ENCODE peak calls at places on chromosomes 1 and 21, in four cellular contexts. X is HepG2, B is H1, S is GM12891. W is an unnamed sample.

GRCh38 chr1:109091196-109092193 is 931 bp downstream of the TMEM167B start:
- DNase-seq in X (peak), B (no peak), S (no peak), W (no peak)

GRCh38 chr1:32307313-32307712 is 15.4 kb downstream of the HDAC1 start:
- DNase-seq in X (no peak), B (no peak), S (no peak), W (no peak)

GRCh38 chr1:214386747-214387146 is 105.8 kb downstream of the SMYD2 start:
- DNase-seq in X (no peak), B (no peak), S (no peak), W (no peak)

GRCh38 chr1:2543543-2544092 is 12.6 kb upstream of the TNFRSF14 start:
- DNase-seq in X (no peak), B (no peak), S (no peak), W (no peak)

GRCh38 chr1:167689569-167689925 is 32.2 kb upstream of the MPZL1 start:
- DNase-seq in X (peak), B (no peak), S (no peak), W (no peak)

GRCh38 chr1:10573446-10573845 is 98.7 kb downstream of the PEX14 start:
- DNase-seq in X (no peak), B (no peak), S (no peak), W (no peak)

GRCh38 chr21:36478207-36478701 is 1.7 kb downstream of the CLDN14 start:
- DNase-seq in X (no peak), B (no peak), S (no peak), W (no peak)

GRCh38 chr1:223201967-223202366 is 58.9 kb upstream of the TLR5 start:
- DNase-seq in X (no peak), B (no peak), S (no peak), W (no peak)

GRCh38 chr1:94620345-94621031 is 78.9 kb upstream of the F3 start:
- DNase-seq in X (no peak), B (no peak), S (no peak), W (no peak)

GRCh38 chr1:162629651-162630050 is 2.6 kb upstream of the DDR2 start:
- DNase-seq in X (no peak), B (no peak), S (no peak), W (no peak)

GRCh38 chr1:114122891-114123621 is 30.6 kb downstream of the SYT6 start:
- DNase-seq in X (no peak), B (no peak), S (no peak), W (no peak)

GRCh38 chr1:180299486-180300246 is 69.6 kb downstream of the LHX4 start:
- DNase-seq in X (no peak), B (no peak), S (no peak), W (no peak)

GRCh38 chr1:184062640-184063280 is 11.2 kb downstream of the TSEN15 start:
- DNase-seq in X (no peak), B (no peak), S (no peak), W (no peak)

GRCh38 chr1:2327841-2328240 is 63.5 kb downstream of the MORN1 start:
- DNase-seq in X (no peak), B (no peak), S (no peak), W (no peak)

GRCh38 chr1:158396646-158397045 is 2.6 kb downstream of the OR10T2 start:
- DNase-seq in X (no peak), B (no peak), S (no peak), W (no peak)

GRCh38 chr1:119767486-119767885 is 1.2 kb downstream of the HMGCS2 start:
- DNase-seq in X (no peak), B (no peak), S (no peak), W (no peak)

GRCh38 chr1:103525114-103525606 is 339 bp upstream of the RNPC3 start:
- DNase-seq in X (peak), B (no peak), S (no peak), W (peak)

GRCh38 chr1:30404341-30404740 is 319.0 kb downstream of the MATN1 start:
- DNase-seq in X (no peak), B (no peak), S (no peak), W (no peak)

GRCh38 chr1:232594768-232595698 is 34.9 kb downstream of the SIPA1L2 start:
- DNase-seq in X (no peak), B (no peak), S (no peak), W (no peak)

DNA sequence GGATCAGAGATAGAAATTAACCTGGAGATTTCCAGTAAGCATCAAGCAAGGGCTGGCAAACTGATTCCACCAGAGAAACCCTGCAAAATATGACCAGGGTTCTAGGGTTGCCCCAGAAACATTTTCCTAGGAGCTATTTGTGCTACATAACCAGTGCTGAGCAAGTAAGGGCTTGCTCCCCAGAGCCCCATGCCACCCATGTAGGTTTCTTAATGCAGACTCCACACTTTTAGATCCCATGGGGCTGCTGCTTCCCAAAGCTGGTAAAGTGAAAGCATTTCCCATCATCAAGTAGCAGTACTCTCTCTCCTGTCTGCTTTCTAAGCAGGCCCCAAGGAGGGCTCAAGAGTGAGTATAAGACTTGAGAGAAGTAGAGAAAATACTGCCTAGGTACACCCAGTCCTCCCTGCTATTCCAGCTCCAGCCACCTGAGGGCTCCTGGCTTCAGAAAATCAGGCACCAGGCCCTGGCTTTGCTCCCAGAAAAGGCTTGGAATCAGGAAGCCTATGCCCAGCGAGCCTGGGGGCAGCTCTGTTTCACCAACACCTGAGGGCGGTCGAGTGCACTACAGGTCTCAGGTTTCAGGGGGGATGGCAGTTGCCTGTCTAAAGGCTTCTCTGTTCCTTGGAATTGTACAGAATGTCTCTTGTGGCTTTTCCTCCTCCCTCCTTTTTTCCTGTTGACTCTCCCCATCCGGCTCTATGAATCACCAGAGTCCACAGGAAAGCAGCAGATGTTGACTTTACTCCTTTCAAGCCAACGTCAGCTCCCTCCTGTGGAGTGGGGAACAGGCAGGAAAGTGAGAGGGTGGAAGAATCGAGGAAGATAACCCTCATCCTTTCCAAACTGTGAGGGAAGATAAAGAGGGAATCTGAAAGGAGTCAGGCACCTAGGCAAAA is 6.2 kb upstream of the ANKRD35 start:
- DNase-seq in X (peak), B (peak), S (peak), W (no peak)
- TF ChIP-seq POLR2A in X (no peak), B (no peak), S (no peak), W (no peak)

DNA sequence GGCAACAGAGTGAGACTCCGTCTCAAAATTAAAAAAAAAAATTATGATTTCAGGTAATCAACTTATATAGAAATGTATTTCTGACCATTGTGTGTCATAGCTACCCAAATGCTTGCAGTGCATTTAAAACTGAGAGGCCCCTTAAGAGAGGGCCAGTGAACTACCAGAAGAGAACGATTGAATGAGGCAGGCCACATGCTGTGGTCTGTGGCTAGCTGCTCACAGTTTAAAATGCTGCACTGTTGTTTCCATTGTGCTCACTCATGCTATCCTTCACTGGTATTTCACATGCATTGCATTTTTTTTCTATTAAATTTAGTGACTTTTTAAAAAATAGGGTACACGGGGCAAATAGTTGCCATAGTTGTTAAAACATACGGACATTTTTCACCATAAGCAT is 26.0 kb downstream of the CHML start:
- DNase-seq in X (no peak), B (no peak), S (no peak), W (no peak)
- TF ChIP-seq TAF1 in X (no peak), B (no peak), S (no peak), W (no peak)

GRCh38 chr21:45640001-45640887 is 3.3 kb upstream of the PCBP3 start:
- DNase-seq in X (no peak), B (no peak), S (no peak), W (no peak)
- TF ChIP-seq POLR2A in X (no peak), B (no peak), S (no peak), W (no peak)

DNA sequence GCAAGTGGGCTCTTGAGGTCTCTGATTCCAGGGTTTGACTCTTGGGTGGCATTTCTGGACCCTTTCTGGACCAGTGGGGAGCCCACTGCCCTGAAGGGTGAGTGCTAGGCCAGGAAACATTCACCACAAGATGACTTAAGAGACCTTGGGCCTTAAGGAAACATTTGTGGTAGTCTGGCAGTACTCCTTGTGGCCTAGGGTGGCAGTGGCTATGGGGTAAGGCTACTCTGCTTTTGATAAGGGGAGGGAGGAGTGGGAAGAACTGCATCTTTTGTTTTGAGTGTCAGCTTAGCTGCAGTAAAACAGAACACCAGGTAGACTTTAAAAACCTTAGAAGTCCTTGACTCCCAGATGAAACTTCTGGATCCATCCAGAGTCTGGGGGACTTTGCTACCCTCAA is 529.3 kb upstream of the LRRC7 start:
- DNase-seq in X (no peak), B (no peak), S (no peak), W (no peak)
- TF ChIP-seq TAF1 in X (no peak), B (no peak), S (no peak), W (no peak)

GRCh38 chr1:164558461-164559341 is at the start of gene PBX1:
- DNase-seq in X (peak), B (peak), S (peak), W (peak)
- TF ChIP-seq POLR2A in X (no peak), B (no peak), S (no peak), W (no peak)

DNA sequence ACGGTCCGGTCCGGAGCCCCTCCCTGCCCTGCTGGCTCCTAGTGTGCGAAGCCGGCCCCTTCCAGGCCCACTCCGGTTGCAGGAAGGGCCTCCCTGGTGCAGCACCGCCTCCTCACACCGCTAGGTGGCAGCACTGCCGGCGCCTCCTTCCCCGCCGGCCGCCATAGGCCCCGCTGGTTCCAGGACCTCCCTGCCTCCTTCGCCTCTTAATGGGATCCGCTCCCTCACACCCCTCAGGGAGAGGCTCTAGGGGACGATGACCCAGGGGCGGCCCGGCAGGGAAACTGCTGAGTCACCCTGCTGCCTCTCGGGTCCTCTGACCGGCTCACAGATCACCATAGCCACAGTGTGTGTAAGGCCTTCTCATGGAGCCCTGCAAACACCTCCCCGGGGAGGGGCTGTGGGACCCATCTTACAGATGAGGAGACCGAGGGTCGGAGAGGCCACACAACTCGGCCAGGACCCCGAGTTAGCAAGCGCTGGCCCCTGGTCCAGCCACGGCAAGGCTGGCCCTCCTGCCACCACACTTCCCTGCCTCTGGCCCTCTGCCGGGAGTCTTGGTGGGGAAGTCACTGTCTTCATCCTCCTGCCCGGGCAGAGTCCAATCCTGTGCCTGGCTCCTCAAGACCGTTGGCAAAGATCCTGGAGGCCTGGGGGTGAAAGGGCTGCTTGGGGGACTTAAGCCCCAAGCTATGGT is 1.6 kb upstream of the AJAP1 start:
- DNase-seq in X (peak), B (no peak), S (peak), W (peak)
- TF ChIP-seq TAF1 in X (no peak), B (no peak), S (no peak), W (no peak)

DNA sequence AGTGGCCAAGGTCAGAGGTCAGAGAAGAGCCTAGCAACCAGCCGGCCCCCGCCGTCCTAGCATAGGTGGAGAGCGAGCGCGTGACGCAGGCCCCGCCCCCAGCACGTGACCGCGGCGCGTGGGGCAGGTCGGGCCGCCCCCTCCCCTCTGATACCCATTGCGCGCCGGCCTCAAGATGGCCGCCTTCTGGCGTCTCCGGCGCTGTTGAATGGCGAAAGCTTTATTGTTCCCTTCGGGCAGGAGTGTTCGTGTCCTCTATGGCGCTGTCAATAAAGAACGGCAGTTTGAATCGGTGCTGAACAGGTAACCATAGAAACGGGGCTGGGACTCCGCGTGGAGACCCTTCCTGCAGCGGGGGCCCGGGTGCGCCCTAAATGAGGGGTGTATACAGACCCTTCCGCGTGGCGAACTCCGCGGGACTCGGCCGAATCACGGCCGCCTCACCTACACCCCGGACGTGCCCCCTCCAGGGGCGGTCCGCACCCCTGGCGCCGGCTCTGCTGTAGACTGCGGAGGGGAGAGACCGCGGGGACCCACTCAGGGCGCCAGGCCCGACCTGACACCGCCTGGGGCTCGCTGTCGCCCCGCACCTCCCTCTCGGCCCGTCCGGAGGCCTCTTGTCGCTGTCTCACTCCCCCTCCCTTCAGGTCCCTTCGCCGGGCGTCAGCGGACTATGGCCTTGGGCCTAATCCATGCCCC is at the start of gene ZBTB40:
- DNase-seq in X (peak), B (peak), S (peak), W (peak)
- TF ChIP-seq POLR2A in X (peak), B (no peak), S (peak), W (peak)

DNA sequence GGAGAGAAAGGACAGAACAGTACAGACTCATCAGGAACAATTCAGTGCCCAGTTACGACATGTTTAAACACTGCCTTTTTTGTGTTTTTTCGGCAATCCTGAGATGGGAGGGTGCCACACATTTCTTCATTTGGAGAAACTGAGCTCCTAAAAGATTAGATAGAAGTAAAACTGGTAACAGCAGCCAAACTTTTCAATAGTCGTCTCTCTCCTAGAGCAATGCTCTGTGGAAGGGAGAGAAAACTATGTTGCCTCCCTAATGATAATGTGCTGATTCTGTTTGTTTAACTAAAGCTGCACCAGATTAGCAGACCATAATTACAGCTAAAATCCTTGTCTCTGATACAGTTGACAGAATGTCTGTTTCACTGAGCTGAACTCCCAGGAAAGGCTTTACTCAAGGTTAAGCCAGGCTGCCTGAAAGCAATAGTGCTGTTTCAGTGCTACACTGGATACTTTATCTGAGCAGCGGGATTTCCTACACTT is 76.2 kb upstream of the CXADR start:
- DNase-seq in X (peak), B (no peak), S (no peak), W (no peak)
- TF ChIP-seq TAF1 in X (no peak), B (no peak), S (no peak), W (no peak)

GRCh38 chr1:247639381-247639981 is 34.1 kb downstream of the OR2G3 start:
- DNase-seq in X (no peak), B (peak), S (no peak), W (no peak)
- TF ChIP-seq POLR2A in X (no peak), B (no peak), S (no peak), W (no peak)

GRCh38 chr21:27570306-27570868 is 603.5 kb upstream of the ADAMTS5 start:
- DNase-seq in X (no peak), B (no peak), S (no peak), W (no peak)
- TF ChIP-seq TAF1 in X (no peak), B (no peak), S (no peak), W (no peak)

W was measured in GM12892.